ENCODE peak calls at places on chromosomes 5 and 9, in eight cellular contexts. One of them, this sample, is unnamed.

GRCh38 chr5:10679336-10679988 is 81.6 kb downstream of the DAP start:
- DNase-seq in A549: no peak
- DNase-seq in stomach: no peak
- DNase-seq in K562: no peak
- DNase-seq in sigmoid colon: no peak
- DNase-seq in H1: no peak
- DNase-seq in upper lobe of left lung: no peak
- DNase-seq in tibial nerve: no peak
- DNase-seq in this sample: no peak

GRCh38 chr5:36948650-36949049 is 72.1 kb downstream of the NIPBL start:
- DNase-seq in stomach: no peak
- DNase-seq in K562: no peak
- DNase-seq in H1: no peak
- DNase-seq in tibial nerve: no peak
- DNase-seq in A549: no peak
- DNase-seq in sigmoid colon: no peak
- DNase-seq in upper lobe of left lung: no peak
- DNase-seq in this sample: no peak

GRCh38 chr5:179214678-179215077 is 130.6 kb downstream of the ADAMTS2 start:
- DNase-seq in sigmoid colon: no peak
- DNase-seq in stomach: no peak
- DNase-seq in K562: no peak
- DNase-seq in upper lobe of left lung: no peak
- DNase-seq in A549: no peak
- DNase-seq in H1: no peak
- DNase-seq in tibial nerve: no peak
- DNase-seq in this sample: no peak

GRCh38 chr5:75058986-75059508 is 6.7 kb upstream of the GCNT4 start:
- DNase-seq in K562: no peak
- DNase-seq in upper lobe of left lung: no peak
- DNase-seq in tibial nerve: no peak
- DNase-seq in stomach: no peak
- DNase-seq in H1: no peak
- DNase-seq in A549: no peak
- DNase-seq in sigmoid colon: no peak
- DNase-seq in this sample: no peak

GRCh38 chr9:37986771-37987258 is 82.2 kb downstream of the SHB start:
- DNase-seq in sigmoid colon: no peak
- DNase-seq in A549: no peak
- DNase-seq in upper lobe of left lung: no peak
- DNase-seq in stomach: no peak
- DNase-seq in H1: no peak
- DNase-seq in K562: no peak
- DNase-seq in tibial nerve: no peak
- DNase-seq in this sample: no peak

GRCh38 chr5:152607393-152608165 is 202.5 kb upstream of the NMUR2 start:
- DNase-seq in K562: no peak
- DNase-seq in sigmoid colon: no peak
- DNase-seq in tibial nerve: no peak
- DNase-seq in H1: no peak
- DNase-seq in upper lobe of left lung: no peak
- DNase-seq in stomach: no peak
- DNase-seq in A549: no peak
- DNase-seq in this sample: no peak

GRCh38 chr9:77802512-77803293 is 154.6 kb upstream of the GNA14 start:
- DNase-seq in stomach: no peak
- DNase-seq in tibial nerve: no peak
- DNase-seq in upper lobe of left lung: no peak
- DNase-seq in A549: no peak
- DNase-seq in H1: no peak
- DNase-seq in K562: no peak
- DNase-seq in sigmoid colon: no peak
- DNase-seq in this sample: no peak

GRCh38 chr9:111700776-111701175 is 39.4 kb downstream of the GNG10 start:
- DNase-seq in upper lobe of left lung: no peak
- DNase-seq in K562: no peak
- DNase-seq in sigmoid colon: no peak
- DNase-seq in H1: no peak
- DNase-seq in tibial nerve: no peak
- DNase-seq in A549: no peak
- DNase-seq in stomach: no peak
- DNase-seq in this sample: peak

GRCh38 chr5:74510476-74510875 is 130.1 kb downstream of the ENC1 start:
- DNase-seq in upper lobe of left lung: no peak
- DNase-seq in stomach: no peak
- DNase-seq in H1: no peak
- DNase-seq in tibial nerve: no peak
- DNase-seq in K562: no peak
- DNase-seq in A549: no peak
- DNase-seq in sigmoid colon: no peak
- DNase-seq in this sample: no peak

GRCh38 chr9:97565262-97565661 is 63.8 kb downstream of the TMOD1 start:
- DNase-seq in upper lobe of left lung: no peak
- DNase-seq in H1: no peak
- DNase-seq in K562: no peak
- DNase-seq in tibial nerve: no peak
- DNase-seq in stomach: no peak
- DNase-seq in A549: no peak
- DNase-seq in sigmoid colon: no peak
- DNase-seq in this sample: no peak

GRCh38 chr9:113675475-113675941 is 200.6 kb upstream of the ZNF618 start:
- DNase-seq in stomach: peak
- DNase-seq in A549: no peak
- DNase-seq in upper lobe of left lung: no peak
- DNase-seq in tibial nerve: peak
- DNase-seq in sigmoid colon: peak
- DNase-seq in K562: no peak
- DNase-seq in H1: no peak
- DNase-seq in this sample: peak

GRCh38 chr9:81671880-81672280 is 17.5 kb downstream of the TLE1 start:
- DNase-seq in sigmoid colon: peak
- DNase-seq in tibial nerve: peak
- DNase-seq in upper lobe of left lung: peak
- DNase-seq in K562: no peak
- DNase-seq in H1: no peak
- DNase-seq in A549: no peak
- DNase-seq in stomach: peak
- DNase-seq in this sample: peak

GRCh38 chr9:34589656-34590375 is at the start of gene CNTFR:
- DNase-seq in K562: peak
- DNase-seq in upper lobe of left lung: no peak
- DNase-seq in tibial nerve: no peak
- DNase-seq in stomach: no peak
- DNase-seq in sigmoid colon: peak
- DNase-seq in A549: no peak
- DNase-seq in H1: no peak
- DNase-seq in this sample: no peak

GRCh38 chr5:95958308-95959014 is 3.2 kb downstream of the ELL2 start:
- DNase-seq in upper lobe of left lung: peak
- DNase-seq in tibial nerve: no peak
- DNase-seq in A549: peak
- DNase-seq in H1: no peak
- DNase-seq in stomach: peak
- DNase-seq in sigmoid colon: no peak
- DNase-seq in K562: no peak
- DNase-seq in this sample: peak

GRCh38 chr5:143340891-143341685 is 62.4 kb downstream of the NR3C1 start:
- DNase-seq in upper lobe of left lung: no peak
- DNase-seq in K562: no peak
- DNase-seq in A549: no peak
- DNase-seq in H1: no peak
- DNase-seq in sigmoid colon: no peak
- DNase-seq in stomach: no peak
- DNase-seq in tibial nerve: no peak
- DNase-seq in this sample: no peak

GRCh38 chr5:96509721-96510383 is 76.8 kb upstream of the PCSK1 start:
- DNase-seq in sigmoid colon: no peak
- DNase-seq in stomach: no peak
- DNase-seq in K562: no peak
- DNase-seq in A549: peak
- DNase-seq in tibial nerve: no peak
- DNase-seq in upper lobe of left lung: no peak
- DNase-seq in H1: no peak
- DNase-seq in this sample: no peak

GRCh38 chr9:17824191-17824926 is 245.5 kb downstream of the SH3GL2 start:
- DNase-seq in K562: no peak
- DNase-seq in stomach: no peak
- DNase-seq in sigmoid colon: no peak
- DNase-seq in upper lobe of left lung: no peak
- DNase-seq in tibial nerve: no peak
- DNase-seq in A549: no peak
- DNase-seq in H1: no peak
- DNase-seq in this sample: no peak

GRCh38 chr9:103397868-103398600 is 402.9 kb downstream of the CYLC2 start:
- DNase-seq in stomach: peak
- DNase-seq in upper lobe of left lung: peak
- DNase-seq in K562: peak
- DNase-seq in H1: peak
- DNase-seq in tibial nerve: no peak
- DNase-seq in sigmoid colon: no peak
- DNase-seq in A549: peak
- DNase-seq in this sample: peak

GRCh38 chr5:76732405-76733048 is 16.6 kb downstream of the F2R start:
- DNase-seq in tibial nerve: no peak
- DNase-seq in upper lobe of left lung: no peak
- DNase-seq in K562: no peak
- DNase-seq in sigmoid colon: no peak
- DNase-seq in A549: no peak
- DNase-seq in stomach: no peak
- DNase-seq in H1: no peak
- DNase-seq in this sample: no peak

GRCh38 chr5:39231705-39232525 is 12.6 kb upstream of the FYB1 start:
- DNase-seq in stomach: no peak
- DNase-seq in sigmoid colon: no peak
- DNase-seq in H1: no peak
- DNase-seq in A549: peak
- DNase-seq in upper lobe of left lung: no peak
- DNase-seq in tibial nerve: no peak
- DNase-seq in K562: no peak
- DNase-seq in this sample: no peak

GRCh38 chr9:135217836-135218235 is 130.4 kb downstream of the OLFM1 start:
- DNase-seq in H1: no peak
- DNase-seq in K562: no peak
- DNase-seq in tibial nerve: no peak
- DNase-seq in sigmoid colon: peak
- DNase-seq in upper lobe of left lung: no peak
- DNase-seq in stomach: no peak
- DNase-seq in A549: no peak
- DNase-seq in this sample: no peak

GRCh38 chr5:34986965-34987364 is 57.6 kb downstream of the DNAJC21 start:
- DNase-seq in sigmoid colon: no peak
- DNase-seq in K562: no peak
- DNase-seq in H1: no peak
- DNase-seq in tibial nerve: no peak
- DNase-seq in stomach: no peak
- DNase-seq in A549: no peak
- DNase-seq in upper lobe of left lung: no peak
- DNase-seq in this sample: no peak

GRCh38 chr5:170971-171800 is 20.1 kb upstream of the LRRC14B start:
- DNase-seq in H1: no peak
- DNase-seq in tibial nerve: no peak
- DNase-seq in stomach: no peak
- DNase-seq in A549: no peak
- DNase-seq in upper lobe of left lung: peak
- DNase-seq in K562: no peak
- DNase-seq in sigmoid colon: peak
- DNase-seq in this sample: no peak

DNA sequence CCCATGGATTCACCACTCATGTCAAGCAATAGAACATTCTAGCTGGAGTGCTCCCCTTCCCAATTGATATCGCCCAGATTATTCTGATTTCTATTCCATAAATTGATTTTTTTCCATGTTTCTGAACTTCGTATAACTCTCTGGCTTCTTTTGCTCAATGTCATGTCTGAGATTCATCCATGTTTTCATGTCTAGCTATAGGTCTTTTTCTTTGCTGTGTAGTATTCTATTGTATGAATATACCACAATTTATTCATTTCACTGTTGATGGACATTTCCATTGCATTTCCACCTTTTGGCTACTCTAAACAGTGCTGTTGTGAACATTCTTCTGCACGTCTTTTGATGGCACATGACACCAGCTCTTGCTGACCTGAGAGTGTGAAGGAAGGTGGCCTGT is 19.6 kb downstream of the PTPA start:
- DNase-seq in tibial nerve: no peak
- DNase-seq in A549: no peak
- DNase-seq in stomach: no peak
- DNase-seq in H1: no peak
- DNase-seq in upper lobe of left lung: no peak
- DNase-seq in K562: no peak
- DNase-seq in sigmoid colon: no peak
- DNase-seq in this sample: no peak
- TF ChIP-seq EP300 in tibial nerve: no peak
- TF ChIP-seq EP300 in A549: no peak
- TF ChIP-seq EP300 in stomach: no peak
- TF ChIP-seq EP300 in H1: no peak
- TF ChIP-seq EP300 in upper lobe of left lung: no peak
- TF ChIP-seq EP300 in K562: no peak
- TF ChIP-seq EP300 in sigmoid colon: no peak
- TF ChIP-seq EP300 in this sample: no peak

GRCh38 chr5:177455036-177455660 is 8.5 kb downstream of the PRR7 start:
- DNase-seq in stomach: peak
- DNase-seq in upper lobe of left lung: peak
- DNase-seq in tibial nerve: no peak
- DNase-seq in H1: peak
- DNase-seq in A549: peak
- DNase-seq in sigmoid colon: peak
- DNase-seq in K562: peak
- DNase-seq in this sample: peak
- TF ChIP-seq EP300 in stomach: no peak
- TF ChIP-seq EP300 in upper lobe of left lung: no peak
- TF ChIP-seq EP300 in tibial nerve: no peak
- TF ChIP-seq EP300 in H1: no peak
- TF ChIP-seq EP300 in A549: no peak
- TF ChIP-seq EP300 in sigmoid colon: no peak
- TF ChIP-seq EP300 in K562: peak
- TF ChIP-seq EP300 in this sample: no peak

DNA sequence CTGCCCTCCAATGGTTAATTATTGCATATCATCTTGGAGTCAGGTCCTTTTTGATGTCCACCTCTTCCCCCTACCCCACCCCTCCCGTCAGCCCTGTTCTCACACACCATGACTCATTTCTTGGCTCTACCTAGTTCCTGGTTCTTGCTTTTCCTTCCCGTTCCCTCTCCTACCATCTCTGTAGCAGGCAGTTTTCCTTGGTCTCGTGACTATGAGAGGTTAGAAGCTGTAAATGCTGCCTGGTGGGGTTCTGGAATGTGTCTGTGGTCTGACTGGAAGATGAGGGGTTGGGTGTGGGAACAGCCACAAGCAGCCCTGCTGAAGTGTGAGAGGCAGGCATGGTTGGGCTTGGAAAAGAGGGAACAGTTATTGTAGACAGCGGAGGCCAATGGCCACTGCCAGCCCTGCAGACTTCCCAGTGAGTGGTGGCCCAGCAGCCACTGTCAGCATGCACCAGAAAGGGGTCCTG is 18.2 kb downstream of the SLC22A5 start:
- DNase-seq in sigmoid colon: peak
- DNase-seq in H1: no peak
- DNase-seq in stomach: peak
- DNase-seq in tibial nerve: no peak
- DNase-seq in A549: peak
- DNase-seq in upper lobe of left lung: peak
- DNase-seq in K562: peak
- DNase-seq in this sample: peak
- TF ChIP-seq EP300 in sigmoid colon: no peak
- TF ChIP-seq EP300 in H1: no peak
- TF ChIP-seq EP300 in stomach: peak
- TF ChIP-seq EP300 in tibial nerve: peak
- TF ChIP-seq EP300 in A549: no peak
- TF ChIP-seq EP300 in upper lobe of left lung: peak
- TF ChIP-seq EP300 in K562: no peak
- TF ChIP-seq EP300 in this sample: peak

GRCh38 chr9:68507098-68507795 is 33.4 kb downstream of the TMEM252 start:
- DNase-seq in K562: peak
- DNase-seq in tibial nerve: no peak
- DNase-seq in sigmoid colon: no peak
- DNase-seq in stomach: no peak
- DNase-seq in H1: no peak
- DNase-seq in upper lobe of left lung: no peak
- DNase-seq in A549: peak
- DNase-seq in this sample: no peak
- TF ChIP-seq EP300 in K562: no peak
- TF ChIP-seq EP300 in tibial nerve: no peak
- TF ChIP-seq EP300 in sigmoid colon: no peak
- TF ChIP-seq EP300 in stomach: no peak
- TF ChIP-seq EP300 in H1: no peak
- TF ChIP-seq EP300 in upper lobe of left lung: no peak
- TF ChIP-seq EP300 in A549: no peak
- TF ChIP-seq EP300 in this sample: no peak